ENCODE peak calls at places on chromosomes 2 and 18, in nine cellular contexts. One of them, this sample, is unnamed.

GRCh38 chr2:180823546-180824141 is 156.8 kb upstream of the UBE2E3 start:
- DNase-seq in IMR-90: peak
- DNase-seq in A549: no peak
- DNase-seq in WTC11: no peak
- DNase-seq in brain microvascular endothelial cell: peak
- DNase-seq in SK-N-SH: no peak
- DNase-seq in endothelial cell: no peak
- DNase-seq in activated CD8-positive, alpha-beta T cell treated with anti-CD3 and anti-CD28 coated beads for 36 hours: no peak
- DNase-seq in neural progenitor cell: no peak
- DNase-seq in this sample: no peak

GRCh38 chr2:137655812-137656211 is 308.5 kb upstream of the HNMT start:
- DNase-seq in IMR-90: no peak
- DNase-seq in A549: no peak
- DNase-seq in WTC11: no peak
- DNase-seq in brain microvascular endothelial cell: no peak
- DNase-seq in SK-N-SH: no peak
- DNase-seq in endothelial cell: no peak
- DNase-seq in activated CD8-positive, alpha-beta T cell treated with anti-CD3 and anti-CD28 coated beads for 36 hours: no peak
- DNase-seq in neural progenitor cell: no peak
- DNase-seq in this sample: no peak

GRCh38 chr18:62979172-62979571 is 263.8 kb downstream of the PHLPP1 start:
- DNase-seq in IMR-90: peak
- DNase-seq in A549: no peak
- DNase-seq in WTC11: no peak
- DNase-seq in brain microvascular endothelial cell: peak
- DNase-seq in SK-N-SH: no peak
- DNase-seq in endothelial cell: no peak
- DNase-seq in activated CD8-positive, alpha-beta T cell treated with anti-CD3 and anti-CD28 coated beads for 36 hours: no peak
- DNase-seq in neural progenitor cell: no peak
- DNase-seq in this sample: no peak

GRCh38 chr2:229417176-229417575 is 146.1 kb upstream of the PID1 start:
- DNase-seq in IMR-90: no peak
- DNase-seq in A549: no peak
- DNase-seq in WTC11: no peak
- DNase-seq in brain microvascular endothelial cell: no peak
- DNase-seq in SK-N-SH: no peak
- DNase-seq in endothelial cell: no peak
- DNase-seq in activated CD8-positive, alpha-beta T cell treated with anti-CD3 and anti-CD28 coated beads for 36 hours: no peak
- DNase-seq in neural progenitor cell: no peak
- DNase-seq in this sample: no peak

GRCh38 chr2:231613054-231613654 is 20.5 kb downstream of the TEX44 start:
- DNase-seq in IMR-90: no peak
- DNase-seq in A549: no peak
- DNase-seq in WTC11: no peak
- DNase-seq in brain microvascular endothelial cell: no peak
- DNase-seq in SK-N-SH: no peak
- DNase-seq in endothelial cell: no peak
- DNase-seq in activated CD8-positive, alpha-beta T cell treated with anti-CD3 and anti-CD28 coated beads for 36 hours: no peak
- DNase-seq in neural progenitor cell: no peak
- DNase-seq in this sample: no peak

GRCh38 chr2:238143239-238143951 is 4.9 kb downstream of the KLHL30 start:
- DNase-seq in IMR-90: peak
- DNase-seq in A549: peak
- DNase-seq in WTC11: no peak
- DNase-seq in brain microvascular endothelial cell: no peak
- DNase-seq in SK-N-SH: no peak
- DNase-seq in endothelial cell: no peak
- DNase-seq in activated CD8-positive, alpha-beta T cell treated with anti-CD3 and anti-CD28 coated beads for 36 hours: peak
- DNase-seq in neural progenitor cell: no peak
- DNase-seq in this sample: no peak

GRCh38 chr2:123546348-123546747 is 478.7 kb upstream of the CNTNAP5 start:
- DNase-seq in IMR-90: no peak
- DNase-seq in A549: no peak
- DNase-seq in WTC11: no peak
- DNase-seq in brain microvascular endothelial cell: no peak
- DNase-seq in SK-N-SH: no peak
- DNase-seq in endothelial cell: no peak
- DNase-seq in activated CD8-positive, alpha-beta T cell treated with anti-CD3 and anti-CD28 coated beads for 36 hours: no peak
- DNase-seq in neural progenitor cell: no peak
- DNase-seq in this sample: no peak

GRCh38 chr2:42047488-42048317 is at the start of gene PKDCC:
- DNase-seq in IMR-90: peak
- DNase-seq in A549: peak
- DNase-seq in WTC11: peak
- DNase-seq in brain microvascular endothelial cell: no peak
- DNase-seq in SK-N-SH: peak
- DNase-seq in endothelial cell: peak
- DNase-seq in activated CD8-positive, alpha-beta T cell treated with anti-CD3 and anti-CD28 coated beads for 36 hours: no peak
- DNase-seq in neural progenitor cell: peak
- DNase-seq in this sample: peak

GRCh38 chr2:156532989-156533388 is 96.8 kb downstream of the GPD2 start:
- DNase-seq in IMR-90: no peak
- DNase-seq in A549: no peak
- DNase-seq in WTC11: no peak
- DNase-seq in brain microvascular endothelial cell: no peak
- DNase-seq in SK-N-SH: no peak
- DNase-seq in endothelial cell: no peak
- DNase-seq in activated CD8-positive, alpha-beta T cell treated with anti-CD3 and anti-CD28 coated beads for 36 hours: no peak
- DNase-seq in neural progenitor cell: no peak
- DNase-seq in this sample: no peak

GRCh38 chr2:241680827-241681599 is 5.6 kb downstream of the DTYMK start:
- DNase-seq in IMR-90: peak
- DNase-seq in A549: peak
- DNase-seq in WTC11: no peak
- DNase-seq in brain microvascular endothelial cell: peak
- DNase-seq in SK-N-SH: no peak
- DNase-seq in endothelial cell: no peak
- DNase-seq in activated CD8-positive, alpha-beta T cell treated with anti-CD3 and anti-CD28 coated beads for 36 hours: no peak
- DNase-seq in neural progenitor cell: no peak
- DNase-seq in this sample: no peak

GRCh38 chr2:50448556-50448955 is 583.4 kb downstream of the NRXN1 start:
- DNase-seq in IMR-90: no peak
- DNase-seq in A549: no peak
- DNase-seq in WTC11: no peak
- DNase-seq in brain microvascular endothelial cell: no peak
- DNase-seq in SK-N-SH: no peak
- DNase-seq in endothelial cell: no peak
- DNase-seq in activated CD8-positive, alpha-beta T cell treated with anti-CD3 and anti-CD28 coated beads for 36 hours: no peak
- DNase-seq in neural progenitor cell: no peak
- DNase-seq in this sample: no peak

GRCh38 chr2:186542002-186542401 is 47.9 kb upstream of the ITGAV start:
- DNase-seq in IMR-90: no peak
- DNase-seq in A549: no peak
- DNase-seq in WTC11: no peak
- DNase-seq in brain microvascular endothelial cell: no peak
- DNase-seq in SK-N-SH: no peak
- DNase-seq in endothelial cell: no peak
- DNase-seq in activated CD8-positive, alpha-beta T cell treated with anti-CD3 and anti-CD28 coated beads for 36 hours: no peak
- DNase-seq in neural progenitor cell: no peak
- DNase-seq in this sample: no peak

GRCh38 chr2:88218971-88219370 is 48.8 kb downstream of the THNSL2 start:
- DNase-seq in IMR-90: no peak
- DNase-seq in A549: no peak
- DNase-seq in WTC11: no peak
- DNase-seq in brain microvascular endothelial cell: no peak
- DNase-seq in SK-N-SH: no peak
- DNase-seq in endothelial cell: no peak
- DNase-seq in activated CD8-positive, alpha-beta T cell treated with anti-CD3 and anti-CD28 coated beads for 36 hours: no peak
- DNase-seq in neural progenitor cell: peak
- DNase-seq in this sample: no peak

GRCh38 chr2:170873035-170873692 is 55.9 kb upstream of the GORASP2 start:
- DNase-seq in IMR-90: peak
- DNase-seq in A549: peak
- DNase-seq in WTC11: peak
- DNase-seq in brain microvascular endothelial cell: peak
- DNase-seq in SK-N-SH: peak
- DNase-seq in endothelial cell: peak
- DNase-seq in activated CD8-positive, alpha-beta T cell treated with anti-CD3 and anti-CD28 coated beads for 36 hours: peak
- DNase-seq in neural progenitor cell: peak
- DNase-seq in this sample: peak

DNA sequence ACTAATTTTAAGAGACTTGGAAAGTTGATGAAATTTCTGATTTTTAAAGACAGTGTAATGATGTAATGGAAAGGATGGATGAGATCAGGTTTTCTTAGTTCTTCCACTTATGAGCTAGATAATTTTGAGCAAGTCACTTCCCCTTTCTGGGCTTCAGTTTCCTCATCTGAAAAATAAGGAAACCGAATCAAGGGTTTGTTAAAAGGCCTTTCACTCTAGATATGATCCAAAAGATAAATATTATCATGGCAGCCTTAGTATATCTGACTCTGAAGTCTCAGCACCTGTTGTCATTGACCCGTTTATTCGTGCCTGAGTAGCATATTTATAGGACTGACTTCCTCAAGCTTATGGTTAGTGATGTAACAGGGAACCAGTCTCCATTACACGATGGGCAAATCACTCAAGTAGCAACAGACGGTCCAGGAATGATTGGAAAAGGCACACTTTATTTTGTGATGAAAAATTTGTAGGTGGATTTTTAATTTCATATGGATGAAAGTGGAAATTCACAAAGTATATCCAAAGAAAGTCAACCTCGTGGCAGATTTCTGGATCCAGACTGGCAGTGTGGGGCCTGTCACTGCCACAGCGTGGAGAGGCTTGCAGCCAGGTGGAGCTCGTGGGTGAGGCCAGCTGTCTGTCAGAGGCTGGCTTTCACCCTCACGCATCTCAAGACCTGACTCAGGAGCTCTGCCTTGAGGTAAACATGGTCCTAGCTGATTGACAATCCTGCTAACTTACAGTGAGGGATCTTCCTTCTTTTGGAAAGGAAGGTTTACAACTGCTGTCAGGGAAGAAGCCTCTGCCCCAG is 137.9 kb upstream of the CXCR4 start:
- DNase-seq in IMR-90: no peak
- DNase-seq in A549: no peak
- DNase-seq in WTC11: no peak
- DNase-seq in brain microvascular endothelial cell: no peak
- DNase-seq in SK-N-SH: no peak
- DNase-seq in endothelial cell: no peak
- DNase-seq in activated CD8-positive, alpha-beta T cell treated with anti-CD3 and anti-CD28 coated beads for 36 hours: no peak
- DNase-seq in neural progenitor cell: no peak
- DNase-seq in this sample: no peak
- TF ChIP-seq CTCF in IMR-90: no peak
- TF ChIP-seq CTCF in A549: no peak
- TF ChIP-seq CTCF in WTC11: no peak
- TF ChIP-seq CTCF in brain microvascular endothelial cell: no peak
- TF ChIP-seq CTCF in SK-N-SH: no peak
- TF ChIP-seq CTCF in endothelial cell: no peak
- TF ChIP-seq CTCF in activated CD8-positive, alpha-beta T cell treated with anti-CD3 and anti-CD28 coated beads for 36 hours: no peak
- TF ChIP-seq CTCF in neural progenitor cell: no peak
- TF ChIP-seq CTCF in this sample: no peak

GRCh38 chr18:67281746-67282145 is 234.8 kb downstream of the DSEL start:
- DNase-seq in IMR-90: no peak
- DNase-seq in A549: no peak
- DNase-seq in WTC11: no peak
- DNase-seq in brain microvascular endothelial cell: no peak
- DNase-seq in SK-N-SH: no peak
- DNase-seq in endothelial cell: no peak
- DNase-seq in activated CD8-positive, alpha-beta T cell treated with anti-CD3 and anti-CD28 coated beads for 36 hours: no peak
- DNase-seq in neural progenitor cell: no peak
- DNase-seq in this sample: no peak
- TF ChIP-seq CTCF in IMR-90: no peak
- TF ChIP-seq CTCF in A549: no peak
- TF ChIP-seq CTCF in WTC11: no peak
- TF ChIP-seq CTCF in brain microvascular endothelial cell: no peak
- TF ChIP-seq CTCF in SK-N-SH: no peak
- TF ChIP-seq CTCF in endothelial cell: no peak
- TF ChIP-seq CTCF in activated CD8-positive, alpha-beta T cell treated with anti-CD3 and anti-CD28 coated beads for 36 hours: no peak
- TF ChIP-seq CTCF in neural progenitor cell: no peak
- TF ChIP-seq CTCF in this sample: no peak

GRCh38 chr2:194550702-194551101 is 1106.3 kb upstream of the SLC39A10 start:
- DNase-seq in IMR-90: no peak
- DNase-seq in A549: no peak
- DNase-seq in WTC11: no peak
- DNase-seq in brain microvascular endothelial cell: no peak
- DNase-seq in SK-N-SH: no peak
- DNase-seq in endothelial cell: no peak
- DNase-seq in activated CD8-positive, alpha-beta T cell treated with anti-CD3 and anti-CD28 coated beads for 36 hours: no peak
- DNase-seq in neural progenitor cell: no peak
- DNase-seq in this sample: no peak

GRCh38 chr2:194549387-194549786 is 1107.6 kb upstream of the SLC39A10 start:
- DNase-seq in IMR-90: no peak
- DNase-seq in A549: no peak
- DNase-seq in WTC11: no peak
- DNase-seq in brain microvascular endothelial cell: no peak
- DNase-seq in SK-N-SH: no peak
- DNase-seq in endothelial cell: no peak
- DNase-seq in activated CD8-positive, alpha-beta T cell treated with anti-CD3 and anti-CD28 coated beads for 36 hours: no peak
- DNase-seq in neural progenitor cell: no peak
- DNase-seq in this sample: no peak

DNA sequence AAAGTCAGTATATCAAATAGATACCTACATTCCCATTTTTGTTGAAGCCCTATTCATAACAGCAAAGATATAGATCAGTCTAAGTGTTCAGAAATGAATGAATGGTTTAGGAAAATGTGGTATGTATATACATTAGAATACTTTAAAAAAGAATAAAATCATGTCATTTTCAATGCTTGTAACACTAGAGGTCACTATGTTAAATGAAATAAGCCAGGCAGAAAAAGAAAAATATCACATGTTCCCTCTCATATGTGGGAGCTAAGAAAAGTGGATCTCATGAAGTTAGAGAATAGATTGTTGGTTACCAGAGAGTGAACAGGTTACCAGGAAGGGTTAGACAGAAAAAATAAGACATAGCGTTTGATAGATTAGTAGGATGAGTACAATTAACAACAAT is 1111.0 kb upstream of the SLC39A10 start:
- DNase-seq in IMR-90: no peak
- DNase-seq in A549: peak
- DNase-seq in WTC11: no peak
- DNase-seq in brain microvascular endothelial cell: no peak
- DNase-seq in SK-N-SH: no peak
- DNase-seq in endothelial cell: no peak
- DNase-seq in activated CD8-positive, alpha-beta T cell treated with anti-CD3 and anti-CD28 coated beads for 36 hours: no peak
- DNase-seq in neural progenitor cell: no peak
- DNase-seq in this sample: no peak
- TF ChIP-seq CTCF in IMR-90: peak
- TF ChIP-seq CTCF in A549: peak
- TF ChIP-seq CTCF in WTC11: no peak
- TF ChIP-seq CTCF in brain microvascular endothelial cell: no peak
- TF ChIP-seq CTCF in SK-N-SH: peak
- TF ChIP-seq CTCF in endothelial cell: no peak
- TF ChIP-seq CTCF in activated CD8-positive, alpha-beta T cell treated with anti-CD3 and anti-CD28 coated beads for 36 hours: no peak
- TF ChIP-seq CTCF in neural progenitor cell: peak
- TF ChIP-seq CTCF in this sample: no peak

DNA sequence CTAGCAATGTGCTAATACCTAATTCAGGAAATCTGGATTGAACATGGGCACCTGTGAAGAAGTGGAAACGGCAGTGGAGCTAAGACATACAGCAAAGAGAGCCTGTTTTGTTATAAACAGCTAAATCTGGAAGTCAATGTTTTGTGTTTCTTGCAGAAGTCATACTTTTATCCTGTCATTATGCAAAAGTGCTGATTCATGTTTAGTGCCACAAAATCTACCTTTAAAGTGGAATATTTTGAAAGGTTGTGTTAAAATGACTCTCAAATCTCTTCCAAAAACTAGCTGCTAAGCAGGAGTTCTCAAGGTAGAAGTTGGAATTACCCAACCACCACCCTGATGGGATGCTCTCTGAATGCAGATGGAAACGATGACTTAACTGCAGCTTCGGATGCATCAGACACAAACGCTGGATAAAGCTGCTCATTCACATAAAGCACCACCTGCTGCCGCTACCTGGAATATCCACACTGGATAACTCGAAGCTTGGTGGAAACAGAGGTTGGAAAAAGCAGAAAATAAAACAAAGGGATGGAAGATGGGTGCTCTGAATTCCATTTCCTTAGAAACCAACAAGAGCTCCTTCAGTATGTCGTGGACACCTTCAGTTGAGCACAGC is 132.6 kb upstream of the ZNF236 start:
- DNase-seq in IMR-90: no peak
- DNase-seq in A549: peak
- DNase-seq in WTC11: no peak
- DNase-seq in brain microvascular endothelial cell: no peak
- DNase-seq in SK-N-SH: no peak
- DNase-seq in endothelial cell: no peak
- DNase-seq in activated CD8-positive, alpha-beta T cell treated with anti-CD3 and anti-CD28 coated beads for 36 hours: no peak
- DNase-seq in neural progenitor cell: peak
- DNase-seq in this sample: no peak
- TF ChIP-seq CTCF in IMR-90: no peak
- TF ChIP-seq CTCF in A549: no peak
- TF ChIP-seq CTCF in WTC11: no peak
- TF ChIP-seq CTCF in brain microvascular endothelial cell: no peak
- TF ChIP-seq CTCF in SK-N-SH: no peak
- TF ChIP-seq CTCF in endothelial cell: no peak
- TF ChIP-seq CTCF in activated CD8-positive, alpha-beta T cell treated with anti-CD3 and anti-CD28 coated beads for 36 hours: no peak
- TF ChIP-seq CTCF in neural progenitor cell: peak
- TF ChIP-seq CTCF in this sample: no peak

This sample was measured in mesothelial cell of epicardium.